ENCODE peak calls at places on chromosomes 7 and 10, in four cellular contexts. One of them, this sample, is unnamed.

GRCh38 chr10:62747195-62747594 is 57.3 kb upstream of the ADO start:
- DNase-seq in K562: no peak
- DNase-seq in endothelial cell of umbilical vein: no peak
- DNase-seq in GM12878: no peak
- DNase-seq in this sample: peak

GRCh38 chr10:14543048-14543903 is 212.6 kb upstream of the FRMD4A start:
- DNase-seq in K562: no peak
- DNase-seq in endothelial cell of umbilical vein: no peak
- DNase-seq in GM12878: no peak
- DNase-seq in this sample: no peak

GRCh38 chr7:137146996-137147720 is 196.4 kb downstream of the PTN start:
- DNase-seq in K562: no peak
- DNase-seq in endothelial cell of umbilical vein: no peak
- DNase-seq in GM12878: no peak
- DNase-seq in this sample: no peak

GRCh38 chr10:33441561-33441960 is 107.1 kb upstream of the NRP1 start:
- DNase-seq in K562: no peak
- DNase-seq in endothelial cell of umbilical vein: no peak
- DNase-seq in GM12878: no peak
- DNase-seq in this sample: no peak

GRCh38 chr10:75926763-75927162 is 495.3 kb downstream of the LRMDA start:
- DNase-seq in K562: peak
- DNase-seq in endothelial cell of umbilical vein: no peak
- DNase-seq in GM12878: no peak
- DNase-seq in this sample: peak

GRCh38 chr7:122261442-122261841 is 43.1 kb downstream of the FEZF1 start:
- DNase-seq in K562: no peak
- DNase-seq in endothelial cell of umbilical vein: no peak
- DNase-seq in GM12878: no peak
- DNase-seq in this sample: no peak

GRCh38 chr10:43694526-43694925 is 45.8 kb upstream of the ZNF32 start:
- DNase-seq in K562: no peak
- DNase-seq in endothelial cell of umbilical vein: no peak
- DNase-seq in GM12878: no peak
- DNase-seq in this sample: no peak

GRCh38 chr7:149196151-149196704 is 882 bp downstream of the ZNF282 start:
- DNase-seq in K562: peak
- DNase-seq in endothelial cell of umbilical vein: peak
- DNase-seq in GM12878: no peak
- DNase-seq in this sample: no peak

GRCh38 chr10:89414879-89415821 is 782 bp downstream of the IFIT5 start:
- DNase-seq in K562: no peak
- DNase-seq in endothelial cell of umbilical vein: peak
- DNase-seq in GM12878: no peak
- DNase-seq in this sample: peak

GRCh38 chr7:76037310-76037709 is 10.5 kb downstream of the STYXL1 start:
- DNase-seq in K562: no peak
- DNase-seq in endothelial cell of umbilical vein: no peak
- DNase-seq in GM12878: no peak
- DNase-seq in this sample: peak

GRCh38 chr7:1123721-1124120 is 35.8 kb downstream of the GPER1 start:
- DNase-seq in K562: no peak
- DNase-seq in endothelial cell of umbilical vein: peak
- DNase-seq in GM12878: no peak
- DNase-seq in this sample: peak

GRCh38 chr10:93235686-93236085 is 162.0 kb downstream of the CYP26A1 start:
- DNase-seq in K562: no peak
- DNase-seq in endothelial cell of umbilical vein: no peak
- DNase-seq in GM12878: no peak
- DNase-seq in this sample: peak

GRCh38 chr7:41222704-41223103 is 480.2 kb downstream of the INHBA start:
- DNase-seq in K562: no peak
- DNase-seq in endothelial cell of umbilical vein: peak
- DNase-seq in GM12878: no peak
- DNase-seq in this sample: peak

GRCh38 chr7:101159696-101160674 is 5.4 kb downstream of the VGF start:
- DNase-seq in K562: no peak
- DNase-seq in endothelial cell of umbilical vein: no peak
- DNase-seq in GM12878: no peak
- DNase-seq in this sample: peak

GRCh38 chr7:106503626-106504025 is 157.3 kb downstream of the CCDC71L start:
- DNase-seq in K562: no peak
- DNase-seq in endothelial cell of umbilical vein: no peak
- DNase-seq in GM12878: no peak
- DNase-seq in this sample: no peak

GRCh38 chr10:87605656-87606308 is 53.9 kb upstream of the PAPSS2 start:
- DNase-seq in K562: no peak
- DNase-seq in endothelial cell of umbilical vein: peak
- DNase-seq in GM12878: no peak
- DNase-seq in this sample: no peak

GRCh38 chr10:132429281-132430230 is 32.6 kb downstream of the PWWP2B start:
- DNase-seq in K562: no peak
- DNase-seq in endothelial cell of umbilical vein: no peak
- DNase-seq in GM12878: no peak
- DNase-seq in this sample: no peak

GRCh38 chr10:110646417-110647135 is 2.4 kb downstream of the RBM20 start:
- DNase-seq in K562: peak
- DNase-seq in endothelial cell of umbilical vein: no peak
- DNase-seq in GM12878: no peak
- DNase-seq in this sample: no peak

GRCh38 chr10:99859585-99859984 is 77.1 kb downstream of the ABCC2 start:
- DNase-seq in K562: peak
- DNase-seq in endothelial cell of umbilical vein: peak
- DNase-seq in GM12878: no peak
- DNase-seq in this sample: no peak

GRCh38 chr7:116236020-116236630 is 25.8 kb downstream of the TES start:
- DNase-seq in K562: peak
- DNase-seq in endothelial cell of umbilical vein: peak
- DNase-seq in GM12878: no peak
- DNase-seq in this sample: peak

GRCh38 chr7:117119192-117119924 is 166.1 kb downstream of the ST7 start:
- DNase-seq in K562: peak
- DNase-seq in endothelial cell of umbilical vein: peak
- DNase-seq in GM12878: peak
- DNase-seq in this sample: peak

GRCh38 chr10:43204394-43204942 is 62.4 kb downstream of the RASGEF1A start:
- DNase-seq in K562: no peak
- DNase-seq in endothelial cell of umbilical vein: no peak
- DNase-seq in GM12878: no peak
- DNase-seq in this sample: no peak

GRCh38 chr7:23246540-23246939 is at the start of gene GPNMB:
- DNase-seq in K562: no peak
- DNase-seq in endothelial cell of umbilical vein: no peak
- DNase-seq in GM12878: no peak
- DNase-seq in this sample: peak

GRCh38 chr7:45679516-45679915 is 105.3 kb downstream of the ADCY1 start:
- DNase-seq in K562: no peak
- DNase-seq in endothelial cell of umbilical vein: no peak
- DNase-seq in GM12878: no peak
- DNase-seq in this sample: no peak

GRCh38 chr10:5692476-5693358 is 8.1 kb downstream of the TASOR2 start:
- DNase-seq in K562: peak
- DNase-seq in endothelial cell of umbilical vein: no peak
- DNase-seq in GM12878: peak
- DNase-seq in this sample: peak

GRCh38 chr10:93687737-93688136 is 14.7 kb downstream of the FRA10AC1 start:
- DNase-seq in K562: no peak
- DNase-seq in endothelial cell of umbilical vein: no peak
- DNase-seq in GM12878: no peak
- DNase-seq in this sample: no peak

GRCh38 chr10:129958118-129958685 is 5.9 kb downstream of the EBF3 start:
- DNase-seq in K562: no peak
- DNase-seq in endothelial cell of umbilical vein: no peak
- DNase-seq in GM12878: no peak
- DNase-seq in this sample: no peak
- TF ChIP-seq FOS in K562: no peak
- TF ChIP-seq FOS in endothelial cell of umbilical vein: no peak
- TF ChIP-seq FOS in GM12878: no peak
- TF ChIP-seq FOS in this sample: no peak

GRCh38 chr7:103132995-103133688 is 15.8 kb downstream of the NAPEPLD start:
- DNase-seq in K562: no peak
- DNase-seq in endothelial cell of umbilical vein: no peak
- DNase-seq in GM12878: no peak
- DNase-seq in this sample: no peak
- TF ChIP-seq FOS in K562: no peak
- TF ChIP-seq FOS in endothelial cell of umbilical vein: no peak
- TF ChIP-seq FOS in GM12878: no peak
- TF ChIP-seq FOS in this sample: no peak

GRCh38 chr10:120505866-120506265 is 48.8 kb downstream of the PLPP4 start:
- DNase-seq in K562: no peak
- DNase-seq in endothelial cell of umbilical vein: no peak
- DNase-seq in GM12878: no peak
- DNase-seq in this sample: no peak
- TF ChIP-seq FOS in K562: no peak
- TF ChIP-seq FOS in endothelial cell of umbilical vein: no peak
- TF ChIP-seq FOS in GM12878: no peak
- TF ChIP-seq FOS in this sample: no peak

DNA sequence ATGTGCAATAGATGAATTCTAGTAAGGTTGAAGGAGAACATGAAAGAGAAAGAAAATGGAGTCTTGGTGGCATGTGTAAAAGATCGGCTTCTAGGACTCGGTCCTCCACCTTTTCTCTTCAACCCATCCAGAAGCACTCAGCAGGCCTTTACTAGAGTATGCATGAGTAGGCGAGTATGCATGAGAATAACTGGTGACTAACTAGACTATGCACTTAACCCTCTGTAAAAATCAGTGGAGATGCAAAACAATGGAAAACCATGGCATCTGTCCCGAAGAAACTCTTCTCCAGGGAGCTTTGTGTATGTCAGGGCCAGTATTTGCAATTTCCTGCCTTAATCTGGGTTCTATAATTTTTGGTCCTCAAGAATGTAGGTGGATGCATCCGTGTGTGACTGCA is 40.0 kb upstream of the GRB10 start:
- DNase-seq in K562: no peak
- DNase-seq in endothelial cell of umbilical vein: no peak
- DNase-seq in GM12878: no peak
- DNase-seq in this sample: peak
- TF ChIP-seq FOS in K562: no peak
- TF ChIP-seq FOS in endothelial cell of umbilical vein: no peak
- TF ChIP-seq FOS in GM12878: no peak
- TF ChIP-seq FOS in this sample: no peak

GRCh38 chr7:33581239-33581638 is 324.1 kb upstream of the BMPER start:
- DNase-seq in K562: no peak
- DNase-seq in endothelial cell of umbilical vein: no peak
- DNase-seq in GM12878: no peak
- DNase-seq in this sample: no peak

GRCh38 chr7:33579117-33579516 is 326.2 kb upstream of the BMPER start:
- DNase-seq in K562: no peak
- DNase-seq in endothelial cell of umbilical vein: no peak
- DNase-seq in GM12878: no peak
- DNase-seq in this sample: no peak

GRCh38 chr7:33579561-33579960 is 325.8 kb upstream of the BMPER start:
- DNase-seq in K562: no peak
- DNase-seq in endothelial cell of umbilical vein: no peak
- DNase-seq in GM12878: no peak
- DNase-seq in this sample: peak

DNA sequence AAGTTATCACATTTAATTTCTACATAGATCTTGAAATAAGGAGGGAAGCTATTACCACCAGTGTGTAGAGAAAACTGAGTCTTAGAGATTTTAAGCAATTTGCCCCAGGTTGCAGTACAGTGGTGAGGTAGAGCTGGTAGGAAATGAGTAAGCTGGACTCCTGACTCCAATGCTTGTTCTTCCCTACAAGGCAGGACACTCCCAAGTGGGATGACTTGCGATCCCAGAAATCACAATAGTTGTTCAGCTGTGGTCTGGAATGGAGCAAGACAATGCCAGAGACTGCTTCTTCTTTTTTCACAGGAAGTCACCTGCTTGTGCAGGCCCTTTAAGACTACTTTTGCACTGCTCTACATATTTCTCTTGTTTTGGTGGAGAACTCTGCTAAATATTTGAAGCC is 327.2 kb upstream of the BMPER start:
- DNase-seq in K562: no peak
- DNase-seq in endothelial cell of umbilical vein: peak
- DNase-seq in GM12878: no peak
- DNase-seq in this sample: peak
- TF ChIP-seq FOS in K562: no peak
- TF ChIP-seq FOS in endothelial cell of umbilical vein: peak
- TF ChIP-seq FOS in GM12878: no peak
- TF ChIP-seq FOS in this sample: no peak

GRCh38 chr10:60430017-60430416 is 40.3 kb upstream of the ANK3 start:
- DNase-seq in K562: no peak
- DNase-seq in endothelial cell of umbilical vein: peak
- DNase-seq in GM12878: no peak
- DNase-seq in this sample: peak
- TF ChIP-seq FOS in K562: no peak
- TF ChIP-seq FOS in endothelial cell of umbilical vein: no peak
- TF ChIP-seq FOS in GM12878: no peak
- TF ChIP-seq FOS in this sample: no peak

This sample was measured in IMR-90.